ENCODE peak calls at places on chromosomes 6 and 20, in eight cellular contexts. T, M, H, U, G, K, J and X are unnamed samples.
A peak's percentile ranks its signal among the peaks of the same experiment; 100 is the strongest.

GRCh38 chr6:11622156-11622555 is 84.6 kb downstream of the TMEM170B start:
- DNase-seq in K (peak; percentile 2), H (no peak), U (no peak), J (no peak), G (no peak), T (no peak), M (no peak), X (no peak)

GRCh38 chr20:8796088-8796665 is 272.7 kb upstream of the PLCB4 start:
- DNase-seq in T (no peak), U (no peak), K (peak; percentile 49), G (no peak), J (no peak), M (no peak), H (no peak), X (no peak)

GRCh38 chr6:132236281-132236680 is 165.0 kb downstream of the MOXD1 start:
- DNase-seq in G (no peak), H (no peak), T (no peak), J (no peak), U (no peak), K (no peak), M (no peak), X (no peak)

GRCh38 chr20:1775117-1775516 is 117.5 kb upstream of the SIRPG start:
- DNase-seq in T (no peak), J (no peak), U (no peak), M (no peak), H (no peak), K (peak; percentile 83), G (no peak), X (no peak)

GRCh38 chr6:27479319-27480182 is 6.6 kb upstream of the ZNF184 start:
- DNase-seq in U (peak; percentile 72), T (peak; percentile 64), M (no peak), J (peak; percentile 88), K (peak; percentile 95), H (peak; percentile 89), G (peak; percentile 79), X (peak; percentile 84)

GRCh38 chr6:138833819-138834539 is 38.1 kb downstream of the ECT2L start:
- DNase-seq in H (no peak), G (peak; percentile 74), U (no peak), T (peak; percentile 48), M (no peak), K (no peak), J (no peak), X (no peak)

GRCh38 chr6:17381429-17382147 is 11.8 kb upstream of the CAP2 start:
- DNase-seq in J (peak; percentile 71), U (no peak), H (no peak), T (no peak), K (peak; percentile 80), G (no peak), M (no peak), X (no peak)

GRCh38 chr6:31567531-31568370 is 4.3 kb upstream of the LTA start:
- DNase-seq in J (no peak), H (no peak), K (no peak), M (no peak), T (no peak), U (no peak), G (no peak), X (peak; percentile 50)

GRCh38 chr6:90350689-90351554 is 54.3 kb upstream of the BACH2 start:
- DNase-seq in M (no peak), K (no peak), H (no peak), U (no peak), T (peak; percentile 36), J (no peak), G (no peak), X (no peak)

GRCh38 chr6:154721460-154721859 is 11.8 kb upstream of the SCAF8 start:
- DNase-seq in T (no peak), M (no peak), J (peak; percentile 46), H (no peak), G (no peak), K (peak; percentile 43), U (no peak), X (no peak)

GRCh38 chr6:46204880-46205650 is 34.3 kb upstream of the ENPP5 start:
- DNase-seq in U (no peak), K (no peak), G (no peak), M (no peak), J (no peak), T (no peak), H (no peak), X (no peak)

GRCh38 chr6:46201701-46202100 is 30.9 kb upstream of the ENPP5 start:
- DNase-seq in J (no peak), G (no peak), H (no peak), U (no peak), T (no peak), M (no peak), K (no peak), X (no peak)

GRCh38 chr6:46203388-46203787 is 32.6 kb upstream of the ENPP5 start:
- DNase-seq in K (peak; percentile 9), H (no peak), G (no peak), U (no peak), T (no peak), J (no peak), M (no peak), X (no peak)

GRCh38 chr6:46199387-46199786 is 28.6 kb upstream of the ENPP5 start:
- DNase-seq in U (no peak), M (no peak), H (no peak), T (no peak), K (peak; percentile 83), G (no peak), J (no peak), X (no peak)
- H3K27me3 ChIP-seq in U (no peaks in the 10 kb centered on the region), M (no peaks in the 10 kb centered on the region), H (no peaks in the 10 kb centered on the region), T (no peaks in the 10 kb centered on the region), K (peaks cover 3% of the 10 kb centered on the region), G (no peaks in the 10 kb centered on the region), J (no peaks in the 10 kb centered on the region), X (no peaks in the 10 kb centered on the region)

DNA sequence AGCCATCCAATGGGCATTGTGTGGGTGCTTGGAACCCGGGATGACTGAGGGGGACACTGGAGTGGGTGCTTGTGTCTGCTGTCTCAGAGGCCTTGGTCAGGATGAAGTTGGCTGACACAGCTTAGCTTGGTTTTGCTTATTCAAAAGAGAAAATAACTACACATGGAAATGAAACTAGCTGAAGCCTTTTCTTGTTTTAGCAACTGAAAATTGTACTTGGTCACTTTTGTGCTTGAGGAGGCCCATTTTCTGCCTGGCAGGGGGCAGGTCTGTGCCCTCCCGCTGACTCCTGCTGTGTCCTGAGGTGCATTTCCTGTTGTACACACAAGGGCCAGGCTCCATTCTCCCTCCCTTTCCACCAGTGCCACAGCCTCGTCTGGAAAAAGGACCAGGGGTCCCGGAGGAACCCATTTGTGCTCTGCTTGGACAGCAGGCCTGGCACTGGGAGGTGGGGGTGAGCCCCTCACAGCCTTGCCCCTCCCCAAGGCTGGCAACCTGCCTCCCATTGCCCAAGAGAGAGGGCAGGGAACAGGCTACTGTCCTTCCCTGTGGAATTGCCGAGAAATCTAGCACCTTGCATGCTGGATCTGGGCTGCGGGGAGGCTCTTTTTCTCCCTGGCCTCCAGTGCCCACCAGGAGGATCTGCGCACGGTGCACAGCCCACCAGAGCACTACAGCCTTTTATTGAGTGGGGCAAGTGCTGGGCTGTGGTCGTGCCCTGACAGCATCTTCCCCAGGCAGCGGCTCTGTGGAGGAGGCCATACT is 49.4 kb downstream of the PYGB start:
- DNase-seq in G (no peak), M (no peak), J (no peak), K (no peak), H (no peak), T (no peak), U (no peak), X (no peak)
- H3K27ac ChIP-seq in G (peak overlapping the region; percentile 43), M (peak overlapping the region; percentile 34), J (peak overlapping the region; percentile 47), K (peak overlapping the region; percentile 35), H (peak overlapping the region; percentile 80), T (no peak overlapping the region), U (no peak overlapping the region), X (no peak overlapping the region)

DNA sequence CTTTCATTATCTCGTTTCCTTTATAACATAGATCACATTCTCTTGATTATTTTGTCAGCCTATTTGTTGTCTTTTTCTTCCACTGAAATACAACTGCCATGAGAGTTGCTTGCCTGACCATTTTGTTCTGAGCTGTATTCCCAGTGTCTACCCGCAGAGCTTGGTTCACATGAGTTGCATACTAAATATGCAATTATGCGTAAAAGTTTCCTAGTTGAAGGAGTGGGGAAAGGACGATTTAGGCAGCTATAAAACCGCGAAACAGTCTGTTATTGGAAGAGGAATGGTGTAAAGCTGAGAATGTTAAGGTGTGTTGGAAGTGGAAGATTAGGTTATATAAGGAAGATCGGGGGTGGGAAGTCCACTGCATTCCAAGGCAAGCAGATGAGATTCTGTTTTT is 8.8 kb downstream of the TBPL1 start:
- DNase-seq in K (no peak), H (no peak), T (no peak), G (no peak), J (no peak), M (no peak), U (no peak), X (no peak)
- H3K27me3 ChIP-seq in K (no peaks in the 10 kb centered on the region), H (no peaks in the 10 kb centered on the region), T (no peaks in the 10 kb centered on the region), G (no peaks in the 10 kb centered on the region), J (no peaks in the 10 kb centered on the region), M (no peaks in the 10 kb centered on the region), U (no peaks in the 10 kb centered on the region), X (no peaks in the 10 kb centered on the region)

DNA sequence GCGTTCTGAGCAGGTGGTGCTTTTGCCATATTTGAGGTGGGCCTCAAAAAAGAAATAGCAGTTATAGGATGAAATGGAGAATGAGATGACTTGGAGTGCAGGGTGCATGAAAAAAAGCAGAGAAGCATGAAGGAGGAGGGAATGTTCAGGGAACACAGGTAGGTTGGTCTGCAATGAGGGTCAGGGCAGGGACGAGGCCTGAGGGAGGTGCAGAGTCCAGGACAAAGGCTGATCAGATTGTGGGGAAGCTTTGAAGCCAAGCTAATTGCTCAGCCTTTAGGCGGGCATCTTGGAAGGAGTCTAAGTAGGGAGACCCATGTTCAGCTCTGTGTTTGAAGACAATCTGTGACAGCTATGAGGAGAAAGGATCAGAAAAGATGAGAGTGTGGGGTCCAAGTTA is 12.0 kb downstream of the TRAM2 start:
- DNase-seq in G (no peak), H (no peak), U (no peak), T (no peak), M (no peak), K (no peak), J (no peak), X (no peak)
- H3K27ac ChIP-seq in G (no peak overlapping the region), H (no peak overlapping the region), U (no peak overlapping the region), T (no peak overlapping the region), M (no peak overlapping the region), K (peak overlapping the region; percentile 93), J (no peak overlapping the region), X (no peak overlapping the region)